ENCODE peak calls at places on chromosomes 1 and 21, in six cellular contexts. R is activated naive CD8-positive, alpha-beta T cell treated with anti-CD3 and anti-CD28 coated beads for 36 hours; V is natural killer cell treated with Interleukin-12 subunit alpha and Interleukin-12 subunit beta and Interleukin-15 and Interleukin-18, amount 100 ng/mL, for 72 hours; O is NCI-H1105; Y is left kidney; Q is OCI-M1. P is an unnamed sample.
A peak's percentile ranks its signal among the peaks of the same experiment; 100 is the strongest.

GRCh38 chr1:45943185-45943584 is 139.8 kb downstream of the MAST2 start:
- DNase-seq in R (no peak), O (no peak), V (no peak), Q (no peak), Y (no peak), P (no peak)

GRCh38 chr1:29344336-29344735 is 108.0 kb downstream of the PTPRU start:
- DNase-seq in Q (no peak), V (no peak), Y (no peak), R (no peak), O (no peak), P (peak; percentile 56)

GRCh38 chr1:87179851-87180519 is 148.7 kb upstream of the LMO4 start:
- DNase-seq in R (no peak), Y (no peak), O (no peak), V (no peak), Q (peak; percentile 98), P (peak; percentile 89)

GRCh38 chr1:160025314-160025713 is 6.5 kb downstream of the PIGM start:
- DNase-seq in V (no peak), Q (no peak), R (no peak), Y (no peak), O (no peak), P (no peak)

GRCh38 chr1:105652109-105652508 is 1404.4 kb upstream of the PRMT6 start:
- DNase-seq in Y (no peak), Q (no peak), V (no peak), R (no peak), O (no peak), P (no peak)

GRCh38 chr1:212738330-212738729 is 38.7 kb upstream of the BATF3 start:
- DNase-seq in R (no peak), O (no peak), V (no peak), Y (peak; percentile 41), Q (no peak), P (no peak)

GRCh38 chr21:19609611-19610010 is 1206.0 kb upstream of the TMPRSS15 start:
- DNase-seq in Y (no peak), V (no peak), O (no peak), R (no peak), Q (peak; percentile 60), P (no peak)

GRCh38 chr21:37592496-37592895 is 225.9 kb downstream of the DYRK1A start:
- DNase-seq in V (no peak), R (no peak), Q (no peak), Y (no peak), O (no peak), P (no peak)

GRCh38 chr1:184890539-184890973 is 83.8 kb downstream of the NIBAN1 start:
- DNase-seq in Y (no peak), O (no peak), V (no peak), R (peak; percentile 38), Q (no peak), P (no peak)

GRCh38 chr1:116002781-116003455 is 26.6 kb downstream of the SLC22A15 start:
- DNase-seq in V (no peak), Q (no peak), Y (no peak), O (no peak), R (no peak), P (no peak)

GRCh38 chr1:205447457-205448415 is 8.1 kb downstream of the BLACAT1 start:
- DNase-seq in Y (peak; percentile 59), Q (no peak), O (no peak), V (no peak), R (no peak), P (no peak)

GRCh38 chr1:180264595-180264994 is 34.5 kb downstream of the LHX4 start:
- DNase-seq in V (no peak), O (no peak), R (no peak), Q (no peak), Y (no peak), P (no peak)

GRCh38 chr21:15010645-15011044 is 54.2 kb downstream of the NRIP1 start:
- DNase-seq in R (no peak), Q (no peak), O (no peak), Y (no peak), V (no peak), P (no peak)

GRCh38 chr1:212916395-212917133 is 33.8 kb upstream of the VASH2 start:
- DNase-seq in Y (peak; percentile 93), Q (peak; percentile 17), O (no peak), V (no peak), R (no peak), P (peak; percentile 93)

GRCh38 chr1:206809504-206810084 is 37.3 kb upstream of the IL10 start:
- DNase-seq in O (no peak), Q (peak; percentile 73), Y (peak; percentile 44), V (no peak), R (no peak), P (peak; percentile 33)

GRCh38 chr1:201721131-201722049 is 107.6 kb upstream of the IPO9 start:
- DNase-seq in Y (peak; percentile 78), Q (no peak), R (no peak), V (no peak), O (no peak), P (no peak)

GRCh38 chr1:154609398-154610380 is 1.7 kb upstream of the ADAR start:
- DNase-seq in O (no peak), R (peak; percentile 56), Y (peak; percentile 15), V (no peak), Q (peak; percentile 62), P (no peak)

GRCh38 chr1:211788626-211789025 is 41.9 kb downstream of the LPGAT1 start:
- DNase-seq in Y (peak; percentile 4), O (no peak), Q (no peak), V (no peak), R (no peak), P (no peak)

GRCh38 chr1:244439391-244440032 is 12.2 kb downstream of the ADSS2 start:
- DNase-seq in V (no peak), Q (no peak), R (no peak), Y (no peak), O (no peak), P (no peak)

GRCh38 chr1:13583964-13584791 is 546 bp downstream of the PDPN start:
- DNase-seq in V (no peak), Q (no peak), O (peak; percentile 49), Y (peak; percentile 91), R (no peak), P (peak; percentile 3)

P was measured in MV-4-11.